ENCODE peak calls at places on chromosomes 4 and X, in nine cellular contexts. U is tibial artery, K is body of pancreas, L is choroid plexus epithelial cell, G is breast epithelium, H is astrocyte of the spinal cord, F is GM06990, Z is Caco-2, E is AG04449. S is an unnamed sample.

GRCh38 chrX:107725761-107726555 is 49.6 kb downstream of the TSC22D3 start:
- DNase-seq in H (no peak), G (no peak), E (no peak), F (no peak), K (no peak), Z (no peak), L (peak; percentile 48), U (no peak), S (no peak)

GRCh38 chr4:1234811-1235292 is 14.1 kb downstream of the CTBP1 start:
- DNase-seq in H (no peak), U (peak; percentile 12), F (no peak), E (no peak), L (no peak), K (peak; percentile 12), G (no peak), Z (no peak), S (peak; percentile 62)

GRCh38 chr4:85431881-85432280 is 43.1 kb upstream of the ARHGAP24 start:
- DNase-seq in H (no peak), Z (no peak), K (no peak), L (no peak), G (no peak), U (no peak), E (no peak), F (no peak), S (no peak)

GRCh38 chr4:182695842-182696241 is 221.3 kb downstream of the DCTD start:
- DNase-seq in K (no peak), U (no peak), G (no peak), H (no peak), L (peak; percentile 51), F (no peak), E (no peak), Z (no peak), S (no peak)

GRCh38 chrX:20729421-20729820 is 462.7 kb upstream of the RPS6KA3 start:
- DNase-seq in F (no peak), L (peak; percentile 2), H (no peak), G (no peak), E (no peak), U (no peak), Z (no peak), K (no peak), S (no peak)

GRCh38 chrX:115372026-115372610 is 82.6 kb downstream of the LUZP4 start:
- DNase-seq in G (no peak), L (peak; percentile 83), F (no peak), K (no peak), E (no peak), H (peak; percentile 67), Z (no peak), U (no peak), S (no peak)

GRCh38 chrX:85108165-85108564 is 104.5 kb downstream of the APOOL start:
- DNase-seq in L (no peak), U (no peak), H (no peak), F (no peak), E (no peak), K (no peak), Z (no peak), G (no peak), S (no peak)

GRCh38 chr4:61541474-61541873 is 341.3 kb downstream of the ADGRL3 start:
- DNase-seq in E (no peak), U (no peak), Z (no peak), F (no peak), K (no peak), L (no peak), H (no peak), G (no peak), S (no peak)

GRCh38 chr4:93687304-93687703 is 141.2 kb upstream of the ATOH1 start:
- DNase-seq in K (no peak), E (no peak), L (no peak), G (no peak), U (no peak), F (no peak), Z (no peak), H (no peak), S (no peak)

GRCh38 chr4:146299605-146300004 is 85.3 kb downstream of the REELD1 start:
- DNase-seq in L (no peak), F (no peak), E (no peak), H (no peak), K (no peak), Z (no peak), U (no peak), G (no peak), S (no peak)

GRCh38 chr4:57425610-57426009 is 315.4 kb upstream of the IGFBP7 start:
- DNase-seq in U (no peak), L (no peak), H (peak; percentile 39), G (no peak), F (no peak), Z (no peak), E (no peak), K (no peak), S (no peak)

GRCh38 chr4:186942745-186943606 is 219.3 kb upstream of the FAT1 start:
- DNase-seq in L (peak; percentile 81), F (no peak), U (no peak), E (no peak), G (no peak), Z (no peak), H (peak; percentile 68), K (peak; percentile 43), S (no peak)

GRCh38 chr4:126209117-126209516 is 894.4 kb downstream of the FAT4 start:
- DNase-seq in L (no peak), F (no peak), E (no peak), Z (no peak), K (no peak), H (no peak), G (no peak), U (no peak), S (no peak)

GRCh38 chr4:10647811-10648210 is 36.8 kb downstream of the CLNK start:
- DNase-seq in K (no peak), G (no peak), U (no peak), L (no peak), Z (no peak), H (no peak), E (no peak), F (no peak), S (no peak)

GRCh38 chr4:150237110-150237852 is 159.0 kb downstream of the DCLK2 start:
- DNase-seq in L (peak; percentile 93), H (peak; percentile 95), Z (no peak), U (no peak), E (peak; percentile 94), G (no peak), K (no peak), F (no peak), S (no peak)

GRCh38 chr4:866761-867390 is 40.9 kb upstream of the CPLX1 start:
- DNase-seq in E (no peak), L (peak; percentile 71), G (no peak), H (peak; percentile 32), Z (no peak), U (no peak), K (no peak), F (no peak), S (no peak)

GRCh38 chr4:85864806-85865205 is 389.9 kb downstream of the ARHGAP24 start:
- DNase-seq in E (no peak), L (no peak), Z (no peak), U (no peak), G (no peak), K (no peak), F (no peak), H (no peak), S (no peak)

GRCh38 chrX:113408843-113409242 is 568.2 kb upstream of the AMOT start:
- DNase-seq in K (no peak), G (no peak), E (no peak), H (no peak), L (no peak), F (no peak), U (no peak), Z (no peak), S (no peak)

GRCh38 chr4:2061208-2062131 is 2.3 kb downstream of the NAT8L start:
- DNase-seq in K (no peak), E (no peak), Z (no peak), G (no peak), L (no peak), U (no peak), F (no peak), H (no peak), S (peak; percentile 73)

DNA sequence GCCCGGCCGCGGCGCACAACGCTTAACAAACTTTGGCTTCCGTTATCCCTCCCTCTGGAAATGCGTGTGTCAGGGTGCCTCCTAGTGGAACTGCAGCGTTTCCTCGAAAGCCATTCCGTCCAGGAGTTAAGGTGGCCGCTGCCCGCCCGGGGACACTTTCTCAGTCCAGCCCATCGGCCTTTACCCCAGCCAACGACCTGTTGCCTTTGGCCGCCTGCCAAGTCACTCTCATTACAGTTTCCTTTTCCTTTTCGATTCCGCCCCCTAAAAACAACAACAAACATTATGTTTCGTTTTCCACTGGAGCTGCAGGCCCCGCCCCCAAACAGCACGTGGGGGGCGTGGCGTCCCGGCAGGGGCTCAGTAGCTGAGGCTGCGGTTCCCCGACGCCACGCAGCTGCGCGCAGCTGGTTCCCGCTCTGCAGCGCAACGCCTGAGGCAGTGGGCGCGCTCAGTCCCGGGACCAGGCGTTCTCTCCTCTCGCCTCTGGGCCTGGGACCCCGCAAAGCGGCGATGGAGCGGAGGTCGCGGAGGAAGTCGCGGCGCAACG is at the start of gene HERC5:
- DNase-seq in H (peak; percentile 88), K (peak; percentile 91), U (peak; percentile 90), L (peak; percentile 89), E (peak; percentile 0), F (peak; percentile 95), G (peak; percentile 83), Z (peak; percentile 90), S (peak; percentile 93)
- H3K4me3 ChIP-seq in H (peak within 1 kb of the TSS; percentile 56), K (peak within 1 kb of the TSS; percentile 83), U (peak within 1 kb of the TSS; percentile 97), L (peak within 1 kb of the TSS; percentile 64), E (peak within 1 kb of the TSS; percentile 59), F (peak within 1 kb of the TSS; percentile 63), G (peak within 1 kb of the TSS; percentile 82), Z (peak within 1 kb of the TSS; percentile 50), S (peak within 1 kb of the TSS; percentile 53)

GRCh38 chrX:83416273-83416672 is 91.8 kb upstream of the POU3F4 start:
- DNase-seq in G (no peak), Z (no peak), L (peak; percentile 5), F (no peak), H (no peak), U (no peak), K (no peak), E (no peak), S (no peak)
- TF ChIP-seq CTCF in G (no peak), Z (no peak), L (no peak), F (no peak), H (no peak), U (peak; percentile 8), K (peak; percentile 39), E (no peak), S (peak; percentile 20)

GRCh38 chr4:108833041-108833440 is 70.2 kb upstream of the ETNPPL start:
- DNase-seq in L (peak; percentile 81), K (no peak), U (no peak), F (no peak), H (peak; percentile 58), G (no peak), Z (no peak), E (no peak), S (no peak)
- H3K4me3 ChIP-seq in L (no peak overlapping the region), K (no peak overlapping the region), U (no peak overlapping the region), F (no peak overlapping the region), H (no peak overlapping the region), G (no peak overlapping the region), Z (no peak overlapping the region), E (no peak overlapping the region), S (no peak overlapping the region)

DNA sequence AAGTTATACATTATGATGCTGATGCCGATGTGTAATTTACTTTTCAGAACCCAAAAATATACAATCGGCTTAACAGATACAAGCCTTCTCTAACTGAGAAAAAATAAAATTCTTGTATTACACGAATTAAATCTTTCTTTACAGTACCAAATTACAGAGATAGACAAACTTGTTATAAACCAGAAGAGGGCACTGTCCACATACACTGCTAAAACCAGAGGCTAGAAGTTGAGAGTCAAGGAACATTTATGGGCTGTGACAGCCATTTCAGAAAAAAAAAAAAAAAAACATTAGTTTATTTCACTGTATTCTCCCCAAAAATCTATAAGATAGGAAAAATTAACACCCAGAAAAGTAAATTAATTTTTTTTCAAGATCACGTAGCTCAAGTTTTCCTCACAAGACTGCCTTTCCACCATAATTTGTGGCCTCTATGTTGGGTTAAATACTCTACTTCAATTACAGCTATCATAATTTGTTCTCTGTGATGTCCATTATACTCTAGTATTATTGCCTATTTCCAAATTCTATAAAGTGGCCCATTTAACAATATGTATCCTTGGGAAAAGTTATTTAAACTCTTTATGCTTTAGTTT is 12.0 kb downstream of the EREG start:
- DNase-seq in K (no peak), F (no peak), G (no peak), Z (no peak), U (no peak), L (peak; percentile 92), H (peak; percentile 76), E (no peak), S (no peak)
- TF ChIP-seq CTCF in K (peak; percentile 69), F (peak; percentile 40), G (peak; percentile 66), Z (peak; percentile 55), U (peak; percentile 56), L (peak; percentile 69), H (peak; percentile 59), E (peak; percentile 38), S (peak; percentile 57)

S was measured in left lung.